ENCODE peak calls at places on chromosomes 5 and 9, in seven cellular contexts. One of them, this sample, is unnamed.

GRCh38 chr9:71271602-71272001 is 150.2 kb upstream of the TRPM3 start:
- DNase-seq in ELF-1: no peak
- DNase-seq in activated T-cell treated with anti-CD3 and anti-CD28 coated beads, Interleukin-2, amount 50 U/mL, for 1 hour: no peak
- DNase-seq in mucosa of descending colon: no peak
- DNase-seq in AG08395: no peak
- DNase-seq in posterior cingulate gyrus: no peak
- DNase-seq in stimulated activated CD8-positive, alpha-beta memory T cell treated with anti-CD3 and anti-CD28 coated beads, Interleukin-2, amount 100 ng/mL, for 1 hour: no peak
- DNase-seq in this sample: no peak

GRCh38 chr9:114591206-114591853 is 3.8 kb downstream of the ATP6V1G1 start:
- DNase-seq in ELF-1: no peak
- DNase-seq in activated T-cell treated with anti-CD3 and anti-CD28 coated beads, Interleukin-2, amount 50 U/mL, for 1 hour: no peak
- DNase-seq in mucosa of descending colon: no peak
- DNase-seq in AG08395: no peak
- DNase-seq in posterior cingulate gyrus: no peak
- DNase-seq in stimulated activated CD8-positive, alpha-beta memory T cell treated with anti-CD3 and anti-CD28 coated beads, Interleukin-2, amount 100 ng/mL, for 1 hour: no peak
- DNase-seq in this sample: no peak

GRCh38 chr9:113998529-113999255 is 79.4 kb downstream of the AMBP start:
- DNase-seq in ELF-1: no peak
- DNase-seq in activated T-cell treated with anti-CD3 and anti-CD28 coated beads, Interleukin-2, amount 50 U/mL, for 1 hour: no peak
- DNase-seq in mucosa of descending colon: no peak
- DNase-seq in AG08395: peak
- DNase-seq in posterior cingulate gyrus: no peak
- DNase-seq in stimulated activated CD8-positive, alpha-beta memory T cell treated with anti-CD3 and anti-CD28 coated beads, Interleukin-2, amount 100 ng/mL, for 1 hour: no peak
- DNase-seq in this sample: no peak

GRCh38 chr9:132175431-132175830 is 13.6 kb downstream of the NTNG2 start:
- DNase-seq in ELF-1: no peak
- DNase-seq in activated T-cell treated with anti-CD3 and anti-CD28 coated beads, Interleukin-2, amount 50 U/mL, for 1 hour: no peak
- DNase-seq in mucosa of descending colon: no peak
- DNase-seq in AG08395: peak
- DNase-seq in posterior cingulate gyrus: no peak
- DNase-seq in stimulated activated CD8-positive, alpha-beta memory T cell treated with anti-CD3 and anti-CD28 coated beads, Interleukin-2, amount 100 ng/mL, for 1 hour: no peak
- DNase-seq in this sample: no peak

GRCh38 chr9:127543221-127543620 is 68.9 kb upstream of the STXBP1 start:
- DNase-seq in ELF-1: no peak
- DNase-seq in activated T-cell treated with anti-CD3 and anti-CD28 coated beads, Interleukin-2, amount 50 U/mL, for 1 hour: no peak
- DNase-seq in mucosa of descending colon: no peak
- DNase-seq in AG08395: no peak
- DNase-seq in posterior cingulate gyrus: no peak
- DNase-seq in stimulated activated CD8-positive, alpha-beta memory T cell treated with anti-CD3 and anti-CD28 coated beads, Interleukin-2, amount 100 ng/mL, for 1 hour: no peak
- DNase-seq in this sample: no peak

GRCh38 chr9:112145886-112146285 is 29.2 kb downstream of the SUSD1 start:
- DNase-seq in ELF-1: no peak
- DNase-seq in activated T-cell treated with anti-CD3 and anti-CD28 coated beads, Interleukin-2, amount 50 U/mL, for 1 hour: no peak
- DNase-seq in mucosa of descending colon: no peak
- DNase-seq in AG08395: no peak
- DNase-seq in posterior cingulate gyrus: no peak
- DNase-seq in stimulated activated CD8-positive, alpha-beta memory T cell treated with anti-CD3 and anti-CD28 coated beads, Interleukin-2, amount 100 ng/mL, for 1 hour: no peak
- DNase-seq in this sample: no peak

GRCh38 chr5:136089804-136090203 is 42.8 kb upstream of the SMAD5 start:
- DNase-seq in ELF-1: no peak
- DNase-seq in activated T-cell treated with anti-CD3 and anti-CD28 coated beads, Interleukin-2, amount 50 U/mL, for 1 hour: no peak
- DNase-seq in mucosa of descending colon: peak
- DNase-seq in AG08395: no peak
- DNase-seq in posterior cingulate gyrus: no peak
- DNase-seq in stimulated activated CD8-positive, alpha-beta memory T cell treated with anti-CD3 and anti-CD28 coated beads, Interleukin-2, amount 100 ng/mL, for 1 hour: no peak
- DNase-seq in this sample: no peak

GRCh38 chr5:36367524-36367923 is 65.8 kb upstream of the RANBP3L start:
- DNase-seq in ELF-1: no peak
- DNase-seq in activated T-cell treated with anti-CD3 and anti-CD28 coated beads, Interleukin-2, amount 50 U/mL, for 1 hour: no peak
- DNase-seq in mucosa of descending colon: no peak
- DNase-seq in AG08395: peak
- DNase-seq in posterior cingulate gyrus: no peak
- DNase-seq in stimulated activated CD8-positive, alpha-beta memory T cell treated with anti-CD3 and anti-CD28 coated beads, Interleukin-2, amount 100 ng/mL, for 1 hour: no peak
- DNase-seq in this sample: no peak

GRCh38 chr9:100689635-100690034 is 111.8 kb downstream of the CAVIN4 start:
- DNase-seq in ELF-1: no peak
- DNase-seq in activated T-cell treated with anti-CD3 and anti-CD28 coated beads, Interleukin-2, amount 50 U/mL, for 1 hour: no peak
- DNase-seq in mucosa of descending colon: no peak
- DNase-seq in AG08395: no peak
- DNase-seq in posterior cingulate gyrus: no peak
- DNase-seq in stimulated activated CD8-positive, alpha-beta memory T cell treated with anti-CD3 and anti-CD28 coated beads, Interleukin-2, amount 100 ng/mL, for 1 hour: no peak
- DNase-seq in this sample: no peak

GRCh38 chr9:99576002-99576401 is 245.7 kb upstream of the NR4A3 start:
- DNase-seq in ELF-1: no peak
- DNase-seq in activated T-cell treated with anti-CD3 and anti-CD28 coated beads, Interleukin-2, amount 50 U/mL, for 1 hour: no peak
- DNase-seq in mucosa of descending colon: no peak
- DNase-seq in AG08395: no peak
- DNase-seq in posterior cingulate gyrus: no peak
- DNase-seq in stimulated activated CD8-positive, alpha-beta memory T cell treated with anti-CD3 and anti-CD28 coated beads, Interleukin-2, amount 100 ng/mL, for 1 hour: no peak
- DNase-seq in this sample: no peak

GRCh38 chr5:126693806-126694205 is 83.1 kb upstream of the LMNB1 start:
- DNase-seq in ELF-1: no peak
- DNase-seq in activated T-cell treated with anti-CD3 and anti-CD28 coated beads, Interleukin-2, amount 50 U/mL, for 1 hour: no peak
- DNase-seq in mucosa of descending colon: no peak
- DNase-seq in AG08395: no peak
- DNase-seq in posterior cingulate gyrus: no peak
- DNase-seq in stimulated activated CD8-positive, alpha-beta memory T cell treated with anti-CD3 and anti-CD28 coated beads, Interleukin-2, amount 100 ng/mL, for 1 hour: no peak
- DNase-seq in this sample: no peak

GRCh38 chr5:172178301-172179031 is 9.6 kb downstream of the STK10 start:
- DNase-seq in ELF-1: peak
- DNase-seq in activated T-cell treated with anti-CD3 and anti-CD28 coated beads, Interleukin-2, amount 50 U/mL, for 1 hour: peak
- DNase-seq in mucosa of descending colon: no peak
- DNase-seq in AG08395: no peak
- DNase-seq in posterior cingulate gyrus: no peak
- DNase-seq in stimulated activated CD8-positive, alpha-beta memory T cell treated with anti-CD3 and anti-CD28 coated beads, Interleukin-2, amount 100 ng/mL, for 1 hour: no peak
- DNase-seq in this sample: no peak